ENCODE peak calls at places on chromosomes 1 and 21, in four cellular contexts. R, E, Z and C are unnamed samples.

GRCh38 chr1:241808265-241808664 is 39.7 kb upstream of the EXO1 start:
- DNase-seq in E (no peak), Z (no peak), R (no peak), C (no peak)

GRCh38 chr1:98355656-98356384 is 305.7 kb upstream of the SNX7 start:
- DNase-seq in E (no peak), R (no peak), Z (peak; percentile 17), C (no peak)

GRCh38 chr1:9201421-9202239 is 32.9 kb upstream of the H6PD start:
- DNase-seq in E (no peak), R (no peak), Z (no peak), C (no peak)

GRCh38 chr1:246753670-246754535 is 29.7 kb downstream of the SCCPDH start:
- DNase-seq in E (peak; percentile 37), Z (peak; percentile 60), R (peak; percentile 34), C (peak; percentile 45)

GRCh38 chr1:212749924-212750535 is 41.5 kb downstream of the NSL1 start:
- DNase-seq in E (no peak), Z (peak; percentile 77), R (no peak), C (no peak)

GRCh38 chr1:161200992-161201827 is 957 bp upstream of the NDUFS2 start:
- DNase-seq in R (no peak), E (no peak), Z (no peak), C (no peak)

GRCh38 chr1:19347538-19348177 is 35.5 kb downstream of the SLC66A1 start:
- DNase-seq in R (no peak), Z (no peak), E (no peak), C (no peak)

GRCh38 chr21:36630485-36631206 is 68.3 kb upstream of the SIM2 start:
- DNase-seq in R (peak; percentile 54), E (peak; percentile 53), Z (peak; percentile 60), C (peak; percentile 32)

GRCh38 chr1:71298633-71299032 is 217.8 kb upstream of the ZRANB2 start:
- DNase-seq in R (no peak), E (no peak), Z (no peak), C (no peak)

GRCh38 chr1:2209400-2210083 is 15.0 kb upstream of the FAAP20 start:
- DNase-seq in Z (no peak), E (no peak), R (no peak), C (no peak)

GRCh38 chr1:225926551-225927113 is 2.6 kb upstream of the PYCR2 start:
- DNase-seq in Z (no peak), R (no peak), E (no peak), C (no peak)

GRCh38 chr1:95207223-95207935 is 26.6 kb upstream of the RWDD3 start:
- DNase-seq in R (no peak), E (no peak), Z (no peak), C (no peak)

GRCh38 chr1:160711528-160712311 is at the start of gene CD48:
- DNase-seq in R (peak; percentile 30), Z (no peak), E (no peak), C (peak; percentile 20)

GRCh38 chr1:22343456-22344426 is 107.9 kb upstream of the ZBTB40 start:
- DNase-seq in Z (no peak), R (no peak), E (no peak), C (no peak)

GRCh38 chr21:45766501-45766900 is 123.0 kb downstream of the PCBP3 start:
- DNase-seq in R (no peak), Z (no peak), E (no peak), C (no peak)

GRCh38 chr1:241825581-241825980 is 22.4 kb upstream of the EXO1 start:
- DNase-seq in R (no peak), E (no peak), Z (no peak), C (no peak)

GRCh38 chr21:27734146-27734545 is 767.3 kb upstream of the ADAMTS5 start:
- DNase-seq in E (no peak), R (no peak), Z (no peak), C (no peak)

GRCh38 chr1:211632808-211633522 is 42.5 kb downstream of the NEK2 start:
- DNase-seq in E (no peak), Z (no peak), R (no peak), C (no peak)

GRCh38 chr1:147622731-147623130 is 47.6 kb downstream of the ACP6 start:
- DNase-seq in E (no peak), R (no peak), Z (no peak), C (no peak)

GRCh38 chr1:38724160-38725131 is 135.1 kb downstream of the RRAGC start:
- DNase-seq in Z (no peak), R (no peak), E (no peak), C (no peak)

GRCh38 chr21:44455524-44456206 is 355 bp downstream of the LRRC3 start:
- DNase-seq in R (peak; percentile 8), Z (peak; percentile 49), E (peak; percentile 28), C (no peak)

GRCh38 chr1:43445618-43446387 is 7.9 kb downstream of the HYI start:
- DNase-seq in R (no peak), Z (no peak), E (no peak), C (no peak)

GRCh38 chr1:218390625-218391024 is 45.5 kb downstream of the TGFB2 start:
- DNase-seq in E (no peak), Z (no peak), R (no peak), C (no peak)

GRCh38 chr1:184974086-184974836 is at the start of gene NIBAN1:
- DNase-seq in R (peak; percentile 42), E (peak; percentile 28), Z (peak; percentile 48), C (peak; percentile 12)

GRCh38 chr1:44826375-44827196 is 16.5 kb downstream of the PTCH2 start:
- DNase-seq in Z (no peak), E (no peak), R (no peak), C (no peak)

GRCh38 chr1:90723561-90724108 is 6.5 kb upstream of the BARHL2 start:
- DNase-seq in Z (no peak), R (no peak), E (no peak), C (no peak)

GRCh38 chr1:174248041-174248440 is 88.7 kb downstream of the RABGAP1L start:
- DNase-seq in Z (no peak), R (no peak), E (no peak), C (no peak)

GRCh38 chr1:19484338-19484792 is 974 bp downstream of the CAPZB start:
- DNase-seq in Z (no peak), R (no peak), E (no peak), C (no peak)

GRCh38 chr1:219189021-219189824 is 15.5 kb downstream of the LYPLAL1 start:
- DNase-seq in R (no peak), E (peak; percentile 8), Z (no peak), C (no peak)